ENCODE peak calls at places on chromosomes 7 and 10, in ten cellular contexts. P is Caco-2, V is lower leg skin, Z is HFF-Myc, W is cardiac muscle cell, Y is stomach, C is A549, Q is right atrium auricular region, T is endothelial cell, L is esophagus muscularis mucosa. B is an unnamed sample.

GRCh38 chr10:102131286-102132170 is 1.3 kb upstream of the PPRC1 start:
- DNase-seq in P (no peak), Y (no peak), V (no peak), Z (no peak), C (no peak), T (no peak), L (no peak), W (no peak), Q (no peak), B (no peak)

GRCh38 chr10:99858849-99859248 is 76.4 kb downstream of the ABCC2 start:
- DNase-seq in P (no peak), Z (no peak), L (no peak), C (no peak), V (no peak), Y (no peak), Q (no peak), W (no peak), T (no peak), B (no peak)

GRCh38 chr7:7705316-7705715 is 13.1 kb downstream of the RPA3 start:
- DNase-seq in W (no peak), L (no peak), V (no peak), P (no peak), Y (no peak), Q (no peak), T (no peak), C (no peak), Z (no peak), B (no peak)

GRCh38 chr7:106583133-106583532 is 77.8 kb downstream of the CCDC71L start:
- DNase-seq in T (no peak), Z (peak), Y (no peak), W (peak), Q (no peak), V (no peak), P (no peak), L (no peak), C (no peak), B (no peak)

GRCh38 chr10:94210465-94211186 is 152.1 kb downstream of the NOC3L start:
- DNase-seq in P (no peak), Y (no peak), W (no peak), V (no peak), T (no peak), Z (no peak), L (no peak), Q (no peak), C (no peak), B (no peak)

GRCh38 chr7:64794171-64794844 is at the start of gene ZNF138:
- DNase-seq in V (peak), Y (peak), Z (peak), L (peak), P (peak), Q (peak), W (peak), C (peak), T (peak), B (peak)

GRCh38 chr10:132183046-132183445 is 3.7 kb upstream of the DPYSL4 start:
- DNase-seq in Q (no peak), P (no peak), C (no peak), Y (peak), V (no peak), T (no peak), L (no peak), W (no peak), Z (no peak), B (no peak)

GRCh38 chr10:102394079-102394800 is 1.3 kb upstream of the NFKB2 start:
- DNase-seq in V (peak), T (peak), Z (peak), L (peak), Y (peak), Q (peak), W (peak), C (peak), P (peak), B (peak)

DNA sequence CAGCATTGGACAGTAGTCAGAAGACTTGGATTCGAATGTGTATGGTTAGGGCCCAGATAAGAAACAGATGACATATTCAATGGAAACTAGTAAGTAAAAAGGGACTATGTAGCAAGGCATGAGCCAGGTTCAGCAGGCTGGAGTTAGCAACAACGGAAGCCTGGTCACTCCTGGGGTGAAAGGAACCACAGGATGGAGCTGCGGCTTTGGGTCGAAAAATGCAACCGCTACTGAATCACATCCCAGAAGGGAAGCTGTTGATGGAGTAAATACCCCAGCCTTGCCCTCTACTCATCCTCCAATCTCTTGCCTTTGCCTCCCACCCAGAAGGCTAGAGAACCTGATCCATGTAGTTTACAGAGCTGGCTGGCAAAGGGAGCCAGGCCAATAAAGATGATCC is 37.5 kb upstream of the EGR2 start:
- DNase-seq in V (no peak), Y (no peak), Z (no peak), P (no peak), C (no peak), L (no peak), Q (no peak), T (no peak), W (no peak), B (no peak)
- TF ChIP-seq CTCF in V (no peak), Y (no peak), Z (no peak), P (no peak), C (no peak), L (no peak), Q (no peak), T (no peak), W (no peak), B (no peak)

GRCh38 chr7:37916673-37917660 is at the start of gene SFRP4:
- DNase-seq in W (peak), Y (no peak), L (no peak), Z (no peak), T (peak), Q (no peak), V (no peak), C (peak), P (peak), B (no peak)

GRCh38 chr7:37912756-37913155 is 3.9 kb downstream of the SFRP4 start:
- DNase-seq in L (no peak), V (no peak), C (no peak), P (no peak), Y (no peak), Z (no peak), Q (no peak), T (no peak), W (no peak), B (no peak)

GRCh38 chr7:37918526-37918925 is 1.9 kb upstream of the SFRP4 start:
- DNase-seq in P (no peak), C (no peak), Z (no peak), V (no peak), Y (no peak), L (no peak), Q (no peak), W (no peak), T (no peak), B (no peak)

GRCh38 chr7:37915438-37915837 is 1.2 kb downstream of the SFRP4 start:
- DNase-seq in Q (no peak), T (no peak), Z (no peak), C (no peak), P (no peak), L (no peak), Y (no peak), W (peak), V (no peak), B (no peak)

GRCh38 chr7:37916017-37916672 is 472 bp downstream of the SFRP4 start:
- DNase-seq in T (no peak), W (peak), Y (no peak), V (no peak), C (peak), P (no peak), Z (no peak), L (no peak), Q (no peak), B (no peak)
- TF ChIP-seq CTCF in T (no peak), W (no peak), Y (no peak), V (no peak), C (no peak), P (no peak), Z (no peak), L (no peak), Q (no peak), B (no peak)

GRCh38 chr7:155804431-155804831 is 7.8 kb downstream of the SHH start:
- DNase-seq in Q (no peak), P (no peak), L (no peak), W (no peak), V (no peak), Y (no peak), C (no peak), T (no peak), Z (no peak), B (no peak)

GRCh38 chr7:155806096-155806871 is 6.0 kb downstream of the SHH start:
- DNase-seq in W (peak), P (no peak), Y (no peak), V (no peak), L (no peak), T (peak), Z (no peak), C (no peak), Q (no peak), B (no peak)

GRCh38 chr7:155803418-155804376 is 8.6 kb downstream of the SHH start:
- DNase-seq in W (no peak), Q (no peak), T (peak), Z (no peak), P (no peak), Y (peak), C (peak), L (no peak), V (no peak), B (no peak)

GRCh38 chr7:155805826-155806095 is 6.5 kb downstream of the SHH start:
- DNase-seq in V (no peak), W (no peak), Y (no peak), P (no peak), Z (no peak), C (no peak), Q (no peak), T (no peak), L (no peak), B (no peak)

GRCh38 chr7:155804897-155805825 is 7.1 kb downstream of the SHH start:
- DNase-seq in P (no peak), V (no peak), Y (peak), Z (no peak), T (peak), L (no peak), W (peak), C (peak), Q (no peak), B (peak)
- TF ChIP-seq CTCF in P (no peak), V (no peak), Y (no peak), Z (peak), T (peak), L (no peak), W (peak), C (peak), Q (peak), B (peak)

GRCh38 chr7:6266699-6267098 is 5.7 kb downstream of the CYTH3 start:
- DNase-seq in Y (no peak), P (no peak), L (no peak), T (no peak), W (no peak), Q (no peak), V (no peak), C (no peak), Z (no peak), B (no peak)
- TF ChIP-seq CTCF in Y (no peak), P (no peak), L (no peak), T (no peak), W (no peak), Q (no peak), V (no peak), C (no peak), Z (no peak), B (no peak)

GRCh38 chr7:149669121-149669818 is 104.1 kb downstream of the ZNF467 start:
- DNase-seq in Q (no peak), L (no peak), Z (peak), C (peak), Y (no peak), P (no peak), V (no peak), W (peak), T (no peak), B (no peak)
- TF ChIP-seq CTCF in Q (peak), L (no peak), Z (peak), C (peak), Y (no peak), P (no peak), V (no peak), W (peak), T (peak), B (peak)